ENCODE peak calls at places on chromosome 17, in six cellular contexts. One of them, this sample, is unnamed.

GRCh38 chr17:50219345-50219744 is 17.9 kb upstream of the COL1A1 start:
- DNase-seq in lung: no peak
- DNase-seq in uterus: peak
- DNase-seq in brain microvascular endothelial cell: peak
- DNase-seq in GM12878: no peak
- DNase-seq in choroid plexus epithelial cell: peak
- DNase-seq in this sample: peak

GRCh38 chr17:50956750-50957523 is 90.8 kb upstream of the TOB1 start:
- DNase-seq in brain microvascular endothelial cell: peak
- DNase-seq in GM12878: no peak
- DNase-seq in choroid plexus epithelial cell: peak
- DNase-seq in lung: peak
- DNase-seq in uterus: peak
- DNase-seq in this sample: peak

GRCh38 chr17:45021607-45022287 is 29.7 kb downstream of the DCAKD start:
- DNase-seq in brain microvascular endothelial cell: no peak
- DNase-seq in uterus: peak
- DNase-seq in choroid plexus epithelial cell: peak
- DNase-seq in lung: peak
- DNase-seq in GM12878: no peak
- DNase-seq in this sample: peak

GRCh38 chr17:79987187-79987889 is 48.3 kb downstream of the TBC1D16 start:
- DNase-seq in choroid plexus epithelial cell: peak
- DNase-seq in brain microvascular endothelial cell: no peak
- DNase-seq in GM12878: no peak
- DNase-seq in lung: no peak
- DNase-seq in uterus: no peak
- DNase-seq in this sample: peak

GRCh38 chr17:2904135-2904534 is 107.9 kb downstream of the RAP1GAP2 start:
- DNase-seq in brain microvascular endothelial cell: peak
- DNase-seq in GM12878: no peak
- DNase-seq in lung: no peak
- DNase-seq in uterus: no peak
- DNase-seq in choroid plexus epithelial cell: no peak
- DNase-seq in this sample: no peak

GRCh38 chr17:61202564-61202963 is 197.1 kb upstream of the TBX2 start:
- DNase-seq in lung: no peak
- DNase-seq in GM12878: no peak
- DNase-seq in brain microvascular endothelial cell: no peak
- DNase-seq in choroid plexus epithelial cell: peak
- DNase-seq in uterus: no peak
- DNase-seq in this sample: peak

GRCh38 chr17:59778996-59779395 is 71.5 kb downstream of the VMP1 start:
- DNase-seq in choroid plexus epithelial cell: no peak
- DNase-seq in GM12878: no peak
- DNase-seq in lung: no peak
- DNase-seq in brain microvascular endothelial cell: no peak
- DNase-seq in uterus: no peak
- DNase-seq in this sample: peak

GRCh38 chr17:743139-743538 is 8.9 kb downstream of the GEMIN4 start:
- DNase-seq in lung: no peak
- DNase-seq in GM12878: no peak
- DNase-seq in brain microvascular endothelial cell: no peak
- DNase-seq in choroid plexus epithelial cell: no peak
- DNase-seq in uterus: no peak
- DNase-seq in this sample: no peak

GRCh38 chr17:77146882-77147281 is 6.1 kb downstream of the SEC14L1 start:
- DNase-seq in GM12878: no peak
- DNase-seq in lung: peak
- DNase-seq in choroid plexus epithelial cell: no peak
- DNase-seq in brain microvascular endothelial cell: no peak
- DNase-seq in uterus: no peak
- DNase-seq in this sample: no peak

GRCh38 chr17:72492941-72493340 is 372.1 kb downstream of the SOX9 start:
- DNase-seq in uterus: no peak
- DNase-seq in GM12878: no peak
- DNase-seq in lung: no peak
- DNase-seq in choroid plexus epithelial cell: no peak
- DNase-seq in brain microvascular endothelial cell: no peak
- DNase-seq in this sample: no peak

GRCh38 chr17:12318614-12319266 is 298.1 kb downstream of the MAP2K4 start:
- DNase-seq in brain microvascular endothelial cell: no peak
- DNase-seq in lung: no peak
- DNase-seq in GM12878: no peak
- DNase-seq in choroid plexus epithelial cell: no peak
- DNase-seq in uterus: no peak
- DNase-seq in this sample: no peak
- H3K4me3 ChIP-seq in brain microvascular endothelial cell: no peak
- H3K4me3 ChIP-seq in lung: no peak
- H3K4me3 ChIP-seq in GM12878: no peak
- H3K4me3 ChIP-seq in choroid plexus epithelial cell: no peak
- H3K4me3 ChIP-seq in uterus: no peak
- H3K4me3 ChIP-seq in this sample: no peak

GRCh38 chr17:82062984-82063368 is 2.6 kb downstream of the DUS1L start:
- DNase-seq in choroid plexus epithelial cell: no peak
- DNase-seq in brain microvascular endothelial cell: no peak
- DNase-seq in uterus: no peak
- DNase-seq in GM12878: no peak
- DNase-seq in lung: no peak
- DNase-seq in this sample: no peak

GRCh38 chr17:82061047-82061925 is 4.3 kb downstream of the DUS1L start:
- DNase-seq in lung: no peak
- DNase-seq in choroid plexus epithelial cell: no peak
- DNase-seq in uterus: no peak
- DNase-seq in brain microvascular endothelial cell: no peak
- DNase-seq in GM12878: no peak
- DNase-seq in this sample: no peak

GRCh38 chr17:82060614-82061013 is 5.0 kb downstream of the DUS1L start:
- DNase-seq in GM12878: no peak
- DNase-seq in lung: no peak
- DNase-seq in brain microvascular endothelial cell: no peak
- DNase-seq in uterus: no peak
- DNase-seq in choroid plexus epithelial cell: no peak
- DNase-seq in this sample: no peak

GRCh38 chr17:82063424-82064415 is 1.9 kb downstream of the DUS1L start:
- DNase-seq in brain microvascular endothelial cell: no peak
- DNase-seq in choroid plexus epithelial cell: no peak
- DNase-seq in uterus: no peak
- DNase-seq in lung: no peak
- DNase-seq in GM12878: no peak
- DNase-seq in this sample: no peak

DNA sequence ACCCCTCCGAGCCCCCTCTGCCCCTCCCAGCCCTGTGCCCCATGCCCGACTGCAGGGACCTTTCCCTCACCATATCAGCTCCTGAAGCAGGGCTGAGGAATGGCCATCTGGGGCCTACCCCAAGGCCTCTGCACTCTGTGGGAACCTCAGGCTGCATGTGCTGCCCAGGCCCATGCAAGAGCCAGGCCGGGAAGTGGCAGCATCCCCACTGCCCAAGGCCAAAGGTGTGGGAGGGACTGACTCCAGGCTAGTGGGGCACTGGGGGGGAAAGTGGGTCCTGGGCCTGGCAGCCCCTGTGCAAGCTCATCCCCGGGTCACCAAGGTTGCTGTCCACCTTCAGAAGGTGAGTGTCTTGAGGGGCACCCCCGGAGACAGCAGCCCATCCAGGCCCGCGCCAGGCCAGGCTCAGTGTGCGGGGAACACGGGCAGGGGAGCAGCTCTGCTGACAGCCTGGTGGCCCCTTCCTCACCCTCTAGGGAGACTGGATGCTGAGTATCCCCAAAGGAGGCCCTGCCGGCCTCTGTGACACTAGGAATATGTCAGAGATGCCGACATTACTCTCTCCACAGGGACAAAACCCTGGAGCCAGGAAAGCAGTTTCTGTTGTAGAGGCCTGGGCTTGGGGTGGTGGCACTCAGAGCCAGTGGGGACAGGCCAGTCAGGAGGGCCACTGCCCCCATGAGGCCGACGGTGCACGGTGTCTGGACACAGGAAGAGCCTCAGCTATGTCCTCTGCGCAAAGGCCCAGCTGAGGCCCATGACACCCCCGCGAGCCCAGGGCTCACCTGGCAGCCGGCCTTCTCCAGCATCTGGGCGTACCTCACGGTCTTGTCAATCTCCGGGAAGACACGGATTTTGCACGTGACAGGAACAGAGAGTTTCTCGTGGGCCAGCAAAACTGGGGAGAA is 3.3 kb downstream of the DUS1L start:
- DNase-seq in uterus: no peak
- DNase-seq in choroid plexus epithelial cell: no peak
- DNase-seq in GM12878: no peak
- DNase-seq in lung: no peak
- DNase-seq in brain microvascular endothelial cell: no peak
- DNase-seq in this sample: no peak
- TF ChIP-seq CTCF in uterus: no peak
- TF ChIP-seq CTCF in choroid plexus epithelial cell: no peak
- TF ChIP-seq CTCF in GM12878: no peak
- TF ChIP-seq CTCF in lung: no peak
- TF ChIP-seq CTCF in brain microvascular endothelial cell: peak
- TF ChIP-seq CTCF in this sample: no peak

GRCh38 chr17:41327411-41328120 is 12.1 kb upstream of the KRTAP17-1 start:
- DNase-seq in GM12878: no peak
- DNase-seq in uterus: no peak
- DNase-seq in choroid plexus epithelial cell: no peak
- DNase-seq in brain microvascular endothelial cell: no peak
- DNase-seq in lung: no peak
- DNase-seq in this sample: no peak
- H3K4me3 ChIP-seq in GM12878: no peak
- H3K4me3 ChIP-seq in uterus: no peak
- H3K4me3 ChIP-seq in choroid plexus epithelial cell: no peak
- H3K4me3 ChIP-seq in brain microvascular endothelial cell: no peak
- H3K4me3 ChIP-seq in lung: no peak
- H3K4me3 ChIP-seq in this sample: no peak

DNA sequence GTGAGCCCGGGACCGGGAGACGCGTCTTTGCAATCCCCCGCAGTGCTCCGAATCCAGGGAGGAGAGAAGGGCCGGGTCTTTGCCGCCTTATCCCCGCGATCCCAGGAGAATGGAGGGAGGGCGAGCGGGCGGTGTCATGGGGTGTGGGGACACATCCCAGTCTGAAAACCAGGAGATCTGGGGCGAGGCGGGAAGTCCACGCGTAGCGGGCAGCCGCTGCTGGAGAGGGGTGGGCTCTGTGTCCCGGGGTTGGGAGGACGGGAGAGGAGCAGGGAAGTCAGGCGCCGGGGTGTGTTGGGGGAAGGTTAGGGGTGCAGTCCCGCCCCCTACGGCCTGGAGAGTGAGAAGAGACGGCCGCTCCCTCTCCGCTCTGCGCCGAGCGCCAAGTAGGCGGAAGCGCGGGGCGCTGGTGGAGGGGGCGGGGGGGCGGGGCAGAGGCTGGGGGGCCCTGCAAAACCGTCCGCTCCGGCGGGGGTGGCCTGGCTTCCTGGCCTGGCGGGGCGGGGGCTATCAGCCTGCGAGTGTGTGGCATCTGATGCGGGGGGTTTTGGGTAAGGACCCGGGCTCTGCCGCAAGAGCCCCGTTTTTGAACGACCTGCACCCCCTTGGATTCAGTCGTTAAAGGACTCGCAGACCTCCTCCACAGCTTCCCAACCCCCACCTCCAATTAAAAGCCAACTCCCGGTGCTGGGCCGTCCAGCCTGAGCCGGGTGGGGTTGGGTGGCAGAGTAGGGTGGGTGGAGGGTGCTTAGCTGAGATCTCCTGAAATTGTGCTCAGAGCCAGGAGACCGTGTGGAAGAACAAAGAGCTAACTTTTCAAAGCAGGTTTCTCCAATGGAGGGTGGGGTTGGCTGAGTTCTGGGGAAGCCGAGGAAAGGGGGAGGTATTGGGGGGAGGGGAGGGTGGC is 654 bp downstream of the LASP1 start:
- DNase-seq in GM12878: no peak
- DNase-seq in uterus: peak
- DNase-seq in brain microvascular endothelial cell: no peak
- DNase-seq in lung: peak
- DNase-seq in choroid plexus epithelial cell: peak
- DNase-seq in this sample: peak
- TF ChIP-seq CTCF in GM12878: no peak
- TF ChIP-seq CTCF in uterus: no peak
- TF ChIP-seq CTCF in brain microvascular endothelial cell: no peak
- TF ChIP-seq CTCF in lung: no peak
- TF ChIP-seq CTCF in choroid plexus epithelial cell: no peak
- TF ChIP-seq CTCF in this sample: no peak